ENCODE peak calls at places on chromosomes 2 and 18, in six cellular contexts. One of them, this sample, is unnamed.

GRCh38 chr2:240916571-240917008 is 10.5 kb downstream of the CROCC2 start:
- DNase-seq in HCT116: no peak
- DNase-seq in GM23248: peak; percentile 97
- DNase-seq in SK-N-SH: peak; percentile 88
- DNase-seq in PC-3: peak; percentile 55
- DNase-seq in neural progenitor cell: peak; percentile 67
- DNase-seq in this sample: no peak

GRCh38 chr2:110858135-110858737 is 125.9 kb downstream of the ACOXL start:
- DNase-seq in neural progenitor cell: no peak
- DNase-seq in GM23248: no peak
- DNase-seq in PC-3: no peak
- DNase-seq in HCT116: no peak
- DNase-seq in SK-N-SH: no peak
- DNase-seq in this sample: peak; percentile 97

GRCh38 chr18:62028715-62029114 is 135.9 kb upstream of the RNF152 start:
- DNase-seq in HCT116: no peak
- DNase-seq in GM23248: no peak
- DNase-seq in neural progenitor cell: no peak
- DNase-seq in PC-3: no peak
- DNase-seq in SK-N-SH: no peak
- DNase-seq in this sample: no peak

GRCh38 chr18:79573921-79574491 is 105.6 kb upstream of the CTDP1 start:
- DNase-seq in GM23248: no peak
- DNase-seq in PC-3: no peak
- DNase-seq in HCT116: no peak
- DNase-seq in neural progenitor cell: no peak
- DNase-seq in SK-N-SH: no peak
- DNase-seq in this sample: no peak

GRCh38 chr2:110876167-110876999 is 144.0 kb downstream of the ACOXL start:
- DNase-seq in neural progenitor cell: no peak
- DNase-seq in PC-3: no peak
- DNase-seq in HCT116: no peak
- DNase-seq in SK-N-SH: no peak
- DNase-seq in GM23248: no peak
- DNase-seq in this sample: no peak

GRCh38 chr18:9809686-9810085 is 76.1 kb upstream of the TXNDC2 start:
- DNase-seq in SK-N-SH: no peak
- DNase-seq in neural progenitor cell: no peak
- DNase-seq in PC-3: no peak
- DNase-seq in HCT116: no peak
- DNase-seq in GM23248: no peak
- DNase-seq in this sample: no peak

GRCh38 chr18:12907258-12907925 is 23.4 kb upstream of the PTPN2 start:
- DNase-seq in HCT116: no peak
- DNase-seq in SK-N-SH: no peak
- DNase-seq in GM23248: peak; percentile 29
- DNase-seq in PC-3: no peak
- DNase-seq in neural progenitor cell: peak; percentile 42
- DNase-seq in this sample: no peak

GRCh38 chr2:215619989-215620388 is 184.1 kb upstream of the FN1 start:
- DNase-seq in SK-N-SH: no peak
- DNase-seq in HCT116: peak; percentile 35
- DNase-seq in GM23248: peak; percentile 34
- DNase-seq in PC-3: no peak
- DNase-seq in neural progenitor cell: no peak
- DNase-seq in this sample: no peak

GRCh38 chr18:74834424-74835309 is 237.0 kb downstream of the ZNF407 start:
- DNase-seq in PC-3: peak; percentile 48
- DNase-seq in HCT116: no peak
- DNase-seq in neural progenitor cell: no peak
- DNase-seq in SK-N-SH: no peak
- DNase-seq in GM23248: no peak
- DNase-seq in this sample: no peak

GRCh38 chr2:43488737-43489136 is 107.1 kb downstream of the THADA start:
- DNase-seq in SK-N-SH: no peak
- DNase-seq in PC-3: peak; percentile 61
- DNase-seq in GM23248: no peak
- DNase-seq in neural progenitor cell: no peak
- DNase-seq in HCT116: no peak
- DNase-seq in this sample: no peak

GRCh38 chr2:226121339-226121738 is 678.3 kb downstream of the IRS1 start:
- DNase-seq in neural progenitor cell: no peak
- DNase-seq in PC-3: no peak
- DNase-seq in GM23248: no peak
- DNase-seq in SK-N-SH: no peak
- DNase-seq in HCT116: no peak
- DNase-seq in this sample: no peak

GRCh38 chr2:219099319-219099718 is 38.6 kb upstream of the IHH start:
- DNase-seq in HCT116: no peak
- DNase-seq in PC-3: peak; percentile 39
- DNase-seq in SK-N-SH: no peak
- DNase-seq in neural progenitor cell: no peak
- DNase-seq in GM23248: peak; percentile 91
- DNase-seq in this sample: no peak

GRCh38 chr2:148244593-148245292 is 223.9 kb downstream of the MBD5 start:
- DNase-seq in neural progenitor cell: no peak
- DNase-seq in PC-3: peak; percentile 73
- DNase-seq in GM23248: peak; percentile 87
- DNase-seq in HCT116: no peak
- DNase-seq in SK-N-SH: no peak
- DNase-seq in this sample: no peak

GRCh38 chr2:206084870-206085741 is 868 bp downstream of the INO80D start:
- DNase-seq in neural progenitor cell: peak; percentile 56
- DNase-seq in PC-3: peak; percentile 19
- DNase-seq in SK-N-SH: peak; percentile 77
- DNase-seq in GM23248: peak; percentile 58
- DNase-seq in HCT116: no peak
- DNase-seq in this sample: peak; percentile 28

GRCh38 chr2:7963787-7964186 is 718.1 kb upstream of the ID2 start:
- DNase-seq in neural progenitor cell: no peak
- DNase-seq in SK-N-SH: no peak
- DNase-seq in PC-3: peak; percentile 41
- DNase-seq in HCT116: no peak
- DNase-seq in GM23248: peak; percentile 14
- DNase-seq in this sample: no peak

GRCh38 chr2:230358305-230358704 is 31.3 kb downstream of the SP140L start:
- DNase-seq in HCT116: no peak
- DNase-seq in GM23248: peak; percentile 74
- DNase-seq in SK-N-SH: no peak
- DNase-seq in PC-3: peak; percentile 4
- DNase-seq in neural progenitor cell: no peak
- DNase-seq in this sample: no peak

GRCh38 chr2:206984206-206984605 is 44.9 kb downstream of the CPO start:
- DNase-seq in SK-N-SH: no peak
- DNase-seq in GM23248: no peak
- DNase-seq in neural progenitor cell: no peak
- DNase-seq in HCT116: no peak
- DNase-seq in PC-3: peak; percentile 51
- DNase-seq in this sample: no peak

GRCh38 chr2:226300487-226300886 is 499.1 kb downstream of the IRS1 start:
- DNase-seq in SK-N-SH: no peak
- DNase-seq in neural progenitor cell: no peak
- DNase-seq in HCT116: no peak
- DNase-seq in PC-3: no peak
- DNase-seq in GM23248: no peak
- DNase-seq in this sample: peak; percentile 94

GRCh38 chr2:12109363-12110017 is 363.1 kb downstream of the LPIN1 start:
- DNase-seq in HCT116: no peak
- DNase-seq in neural progenitor cell: peak; percentile 13
- DNase-seq in SK-N-SH: no peak
- DNase-seq in PC-3: no peak
- DNase-seq in GM23248: no peak
- DNase-seq in this sample: no peak

GRCh38 chr18:76131738-76132137 is 363.3 kb downstream of the ZNF516 start:
- DNase-seq in GM23248: no peak
- DNase-seq in SK-N-SH: no peak
- DNase-seq in neural progenitor cell: no peak
- DNase-seq in PC-3: no peak
- DNase-seq in HCT116: no peak
- DNase-seq in this sample: peak; percentile 46

GRCh38 chr2:63058742-63059433 is 8.3 kb downstream of the OTX1 start:
- DNase-seq in SK-N-SH: peak; percentile 68
- DNase-seq in PC-3: no peak
- DNase-seq in neural progenitor cell: peak; percentile 81
- DNase-seq in HCT116: no peak
- DNase-seq in GM23248: peak; percentile 50
- DNase-seq in this sample: no peak

GRCh38 chr2:22281033-22281432 is 1103.9 kb upstream of the KLHL29 start:
- DNase-seq in SK-N-SH: peak; percentile 31
- DNase-seq in GM23248: peak; percentile 3
- DNase-seq in PC-3: no peak
- DNase-seq in HCT116: no peak
- DNase-seq in neural progenitor cell: no peak
- DNase-seq in this sample: no peak

GRCh38 chr2:29117636-29118303 is 2.6 kb downstream of the CLIP4 start:
- DNase-seq in GM23248: peak; percentile 79
- DNase-seq in neural progenitor cell: no peak
- DNase-seq in HCT116: peak; percentile 77
- DNase-seq in SK-N-SH: no peak
- DNase-seq in PC-3: peak; percentile 94
- DNase-seq in this sample: no peak

GRCh38 chr18:10094608-10095137 is 180.9 kb downstream of the VAPA start:
- DNase-seq in SK-N-SH: no peak
- DNase-seq in HCT116: no peak
- DNase-seq in GM23248: peak; percentile 22
- DNase-seq in neural progenitor cell: no peak
- DNase-seq in PC-3: peak; percentile 55
- DNase-seq in this sample: no peak

GRCh38 chr18:62280058-62280457 is 45.1 kb upstream of the TNFRSF11A start:
- DNase-seq in neural progenitor cell: no peak
- DNase-seq in HCT116: no peak
- DNase-seq in SK-N-SH: no peak
- DNase-seq in GM23248: peak; percentile 1
- DNase-seq in PC-3: peak; percentile 27
- DNase-seq in this sample: no peak

GRCh38 chr2:42102606-42103450 is 55.0 kb downstream of the PKDCC start:
- DNase-seq in PC-3: no peak
- DNase-seq in neural progenitor cell: peak; percentile 89
- DNase-seq in GM23248: no peak
- DNase-seq in HCT116: no peak
- DNase-seq in SK-N-SH: peak; percentile 52
- DNase-seq in this sample: no peak
- H3K9ac ChIP-seq in PC-3: no peak overlapping the region
- H3K9ac ChIP-seq in neural progenitor cell: no peak overlapping the region
- H3K9ac ChIP-seq in GM23248: no peak overlapping the region
- H3K9ac ChIP-seq in HCT116: no peak overlapping the region
- H3K9ac ChIP-seq in SK-N-SH: no peak overlapping the region
- H3K9ac ChIP-seq in this sample: peak overlapping the region; percentile 84

DNA sequence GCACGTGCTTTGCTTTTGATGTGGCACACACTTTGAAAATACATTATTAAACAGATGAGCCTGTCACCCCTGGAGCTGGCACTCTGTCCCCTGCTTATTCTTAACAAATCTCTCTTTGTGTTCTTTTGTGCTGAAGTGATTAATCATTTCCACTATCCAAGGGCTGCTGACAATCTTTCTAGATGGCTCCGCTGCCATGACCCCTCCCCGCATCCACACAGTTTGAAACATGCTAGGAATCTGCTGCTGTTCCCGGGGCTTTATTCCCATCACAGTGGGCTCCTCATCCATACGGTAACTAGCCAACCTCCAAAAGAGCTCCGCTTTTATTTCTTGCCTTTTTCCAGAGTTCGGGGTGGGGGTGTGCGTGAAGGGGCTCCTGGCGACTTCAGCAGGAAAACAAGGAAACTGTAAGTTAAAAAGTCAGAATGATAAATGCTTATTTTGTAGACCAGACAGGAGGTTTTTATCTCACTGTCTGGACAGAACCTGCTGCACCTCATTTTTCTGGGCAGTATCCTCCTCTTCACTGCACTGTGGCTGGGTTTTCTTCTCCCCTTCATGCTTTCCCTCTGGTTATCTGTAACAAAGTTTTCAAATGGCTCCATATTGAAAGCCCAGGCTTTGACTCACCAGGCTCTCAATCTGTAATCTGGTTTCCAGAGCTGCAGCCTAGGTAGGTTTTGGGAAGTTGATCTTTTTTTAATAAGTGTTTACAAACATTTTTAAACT is 319.7 kb downstream of the AFF3 start:
- DNase-seq in SK-N-SH: no peak
- DNase-seq in neural progenitor cell: peak; percentile 52
- DNase-seq in GM23248: no peak
- DNase-seq in HCT116: no peak
- DNase-seq in PC-3: no peak
- DNase-seq in this sample: no peak
- TF ChIP-seq EZH2phosphoT487 in SK-N-SH: no peak
- TF ChIP-seq EZH2phosphoT487 in neural progenitor cell: no peak
- TF ChIP-seq EZH2phosphoT487 in GM23248: no peak
- TF ChIP-seq EZH2phosphoT487 in HCT116: no peak
- TF ChIP-seq EZH2phosphoT487 in PC-3: no peak
- TF ChIP-seq EZH2phosphoT487 in this sample: no peak

GRCh38 chr2:42132966-42133641 is 36.0 kb upstream of the EML4 start:
- DNase-seq in HCT116: peak; percentile 61
- DNase-seq in PC-3: peak; percentile 97
- DNase-seq in neural progenitor cell: peak; percentile 83
- DNase-seq in GM23248: peak; percentile 99
- DNase-seq in SK-N-SH: peak; percentile 85
- DNase-seq in this sample: peak; percentile 74

GRCh38 chr2:42136832-42137821 is 32.0 kb upstream of the EML4 start:
- DNase-seq in HCT116: no peak
- DNase-seq in neural progenitor cell: no peak
- DNase-seq in PC-3: peak; percentile 76
- DNase-seq in GM23248: no peak
- DNase-seq in SK-N-SH: no peak
- DNase-seq in this sample: no peak

GRCh38 chr2:42132066-42132965 is 36.8 kb upstream of the EML4 start:
- DNase-seq in PC-3: peak; percentile 75
- DNase-seq in neural progenitor cell: no peak
- DNase-seq in GM23248: peak; percentile 93
- DNase-seq in HCT116: no peak
- DNase-seq in SK-N-SH: no peak
- DNase-seq in this sample: no peak

GRCh38 chr2:42135381-42136312 is 33.5 kb upstream of the EML4 start:
- DNase-seq in SK-N-SH: no peak
- DNase-seq in GM23248: no peak
- DNase-seq in neural progenitor cell: no peak
- DNase-seq in PC-3: no peak
- DNase-seq in HCT116: no peak
- DNase-seq in this sample: no peak

DNA sequence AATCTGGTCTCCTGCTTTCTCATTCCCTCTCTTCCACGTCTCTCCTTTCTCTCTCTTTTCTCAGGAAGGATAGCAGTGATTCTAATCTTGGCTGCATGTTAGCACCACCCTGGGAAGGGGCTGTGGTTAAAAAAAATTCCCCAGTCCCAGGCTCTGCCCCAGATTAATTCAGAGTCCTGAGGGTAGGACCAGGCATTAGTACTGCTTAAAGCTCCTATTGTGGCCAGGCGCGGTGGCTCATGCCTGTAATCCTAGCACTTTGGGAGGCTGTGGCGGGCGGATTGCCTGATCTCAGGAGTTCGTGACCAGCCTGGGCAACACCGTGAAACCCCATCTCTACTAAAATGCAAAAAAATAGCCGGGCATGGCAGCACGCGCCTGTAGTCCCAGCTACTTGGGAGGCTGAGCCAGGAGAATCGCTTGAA is 35.4 kb upstream of the EML4 start:
- DNase-seq in PC-3: no peak
- DNase-seq in SK-N-SH: peak; percentile 50
- DNase-seq in GM23248: no peak
- DNase-seq in neural progenitor cell: peak; percentile 61
- DNase-seq in HCT116: no peak
- DNase-seq in this sample: no peak
- H3K4me1 ChIP-seq in PC-3: peaks cover 60% of the 10 kb centered on the region
- H3K4me1 ChIP-seq in SK-N-SH: peaks cover 49% of the 10 kb centered on the region
- H3K4me1 ChIP-seq in GM23248: peaks cover 38% of the 10 kb centered on the region
- H3K4me1 ChIP-seq in neural progenitor cell: peaks cover 21% of the 10 kb centered on the region
- H3K4me1 ChIP-seq in HCT116: peaks cover 33% of the 10 kb centered on the region
- H3K4me1 ChIP-seq in this sample: peaks cover 43% of the 10 kb centered on the region

GRCh38 chr18:48975221-48975816 is 24.6 kb upstream of the SMAD7 start:
- DNase-seq in HCT116: no peak
- DNase-seq in PC-3: no peak
- DNase-seq in GM23248: peak; percentile 30
- DNase-seq in neural progenitor cell: peak; percentile 50
- DNase-seq in SK-N-SH: no peak
- DNase-seq in this sample: no peak
- H3K9ac ChIP-seq in HCT116: peak overlapping the region; percentile 40
- H3K9ac ChIP-seq in PC-3: peak overlapping the region; percentile 64
- H3K9ac ChIP-seq in GM23248: peak overlapping the region; percentile 89
- H3K9ac ChIP-seq in neural progenitor cell: no peak overlapping the region
- H3K9ac ChIP-seq in SK-N-SH: peak overlapping the region; percentile 93
- H3K9ac ChIP-seq in this sample: peak overlapping the region; percentile 51